ENCODE peak calls at places on chromosomes 12 and 14, in four cellular contexts. N is cardiac muscle cell, H is OCI-LY7, R is astrocyte of the spinal cord. I is an unnamed sample.

GRCh38 chr14:24392327-24393098 is 6.3 kb upstream of the NYNRIN start:
- DNase-seq in N (peak), R (peak), H (no peak), I (no peak)

GRCh38 chr14:93012516-93013367 is 89.8 kb downstream of the CHGA start:
- DNase-seq in N (no peak), R (no peak), H (no peak), I (no peak)

GRCh38 chr12:83465632-83466031 is 778.9 kb downstream of the TMTC2 start:
- DNase-seq in H (no peak), N (no peak), R (no peak), I (no peak)

GRCh38 chr12:52050116-52050770 is 999 bp upstream of the NR4A1 start:
- DNase-seq in R (peak), H (peak), N (peak), I (no peak)

GRCh38 chr12:112750971-112751370 is 40.6 kb upstream of the RPH3A start:
- DNase-seq in H (no peak), N (no peak), R (no peak), I (no peak)

GRCh38 chr14:100239840-100240724 is 1.1 kb downstream of the YY1 start:
- DNase-seq in H (peak), R (peak), N (peak), I (peak)

GRCh38 chr12:14952295-14952995 is 9.0 kb downstream of the ARHGDIB start:
- DNase-seq in H (peak), R (peak), N (peak), I (no peak)

GRCh38 chr14:91424813-91425719 is 7.4 kb upstream of the CCDC88C start:
- DNase-seq in N (peak), H (no peak), R (no peak), I (no peak)

GRCh38 chr12:40693503-40693863 is 1.2 kb downstream of the CNTN1 start:
- DNase-seq in R (peak), H (no peak), N (no peak), I (peak)

GRCh38 chr12:118350908-118351592 is 21.7 kb downstream of the TAOK3 start:
- DNase-seq in H (no peak), N (no peak), R (no peak), I (no peak)

GRCh38 chr12:53098354-53098981 is 1.0 kb downstream of the IGFBP6 start:
- DNase-seq in R (peak), N (peak), H (no peak), I (no peak)

GRCh38 chr14:92759300-92759678 is 10.9 kb upstream of the LGMN start:
- DNase-seq in N (peak), H (peak), R (peak), I (peak)

GRCh38 chr14:35384386-35385041 is 20.0 kb downstream of the NFKBIA start:
- DNase-seq in R (peak), N (peak), H (no peak), I (no peak)
- TF ChIP-seq CTCF in R (peak), N (peak), H (no peak), I (no peak)

GRCh38 chr12:55743131-55743921 is 404 bp downstream of the GDF11 start:
- DNase-seq in R (peak), H (peak), N (peak), I (peak)
- TF ChIP-seq CTCF in R (peak), H (peak), N (peak), I (no peak)

GRCh38 chr12:62603811-62604098 is 137.1 kb downstream of the MON2 start:
- DNase-seq in H (no peak), R (no peak), N (no peak), I (no peak)

GRCh38 chr12:62601765-62602444 is 135.3 kb downstream of the MON2 start:
- DNase-seq in R (no peak), N (no peak), H (peak), I (no peak)

GRCh38 chr12:62602445-62603060 is 135.9 kb downstream of the MON2 start:
- DNase-seq in N (peak), R (peak), H (peak), I (peak)

GRCh38 chr12:62604373-62604772 is 137.7 kb downstream of the MON2 start:
- DNase-seq in R (no peak), H (no peak), N (no peak), I (no peak)

DNA sequence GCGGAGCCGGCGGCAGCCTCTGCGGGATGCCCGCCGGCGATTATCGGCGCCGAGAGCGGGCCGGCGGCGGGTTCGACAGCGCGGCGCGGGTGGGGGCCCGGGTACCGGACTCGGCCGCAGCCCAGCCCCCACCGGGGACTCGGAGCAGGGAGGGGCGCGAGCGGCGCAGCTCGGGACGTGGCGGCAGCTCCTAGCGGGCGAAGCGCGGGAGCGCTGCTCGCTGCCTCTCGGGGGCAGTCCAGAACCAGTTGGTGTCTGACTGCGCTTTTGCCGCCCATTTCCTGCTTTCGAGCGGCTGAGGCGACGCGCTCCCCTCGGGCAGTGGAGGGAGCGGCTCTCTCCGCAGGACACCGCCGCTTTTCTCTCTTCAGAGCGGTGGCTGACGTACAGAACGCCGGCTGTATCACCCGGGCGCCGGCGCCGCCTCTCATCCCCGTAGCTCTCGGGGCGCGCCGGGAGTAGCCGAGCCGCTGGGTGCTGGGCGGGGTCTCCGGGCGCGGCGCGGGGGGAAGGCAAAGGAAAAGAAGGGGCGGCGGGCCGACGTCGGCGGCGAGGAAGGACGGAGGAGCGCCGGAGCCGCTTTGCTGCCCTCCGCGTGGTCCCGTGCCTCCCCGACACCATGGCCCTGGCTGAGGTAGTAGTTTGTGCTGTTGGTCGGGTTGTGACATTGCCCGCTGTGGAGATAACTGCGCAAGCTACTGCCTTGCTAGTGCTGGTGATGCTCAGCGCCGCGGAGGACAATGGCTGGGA is 136.6 kb downstream of the MON2 start:
- DNase-seq in R (peak), H (peak), N (peak), I (peak)
- TF ChIP-seq CTCF in R (peak), H (peak), N (peak), I (peak)

GRCh38 chr14:65940056-65940735 is 527.7 kb downstream of the FUT8 start:
- DNase-seq in R (no peak), N (no peak), H (peak), I (peak)
- TF ChIP-seq CTCF in R (no peak), N (no peak), H (peak), I (peak)

GRCh38 chr12:109995703-109996482 is at the start of gene GIT2:
- DNase-seq in H (peak), R (peak), N (peak), I (peak)
- TF ChIP-seq CTCF in H (peak), R (no peak), N (no peak), I (no peak)

GRCh38 chr12:74317741-74318140 is 219.9 kb upstream of the ATXN7L3B start:
- DNase-seq in H (no peak), N (no peak), R (no peak), I (no peak)

GRCh38 chr12:74322792-74323191 is 214.8 kb upstream of the ATXN7L3B start:
- DNase-seq in R (no peak), N (no peak), H (no peak), I (no peak)

GRCh38 chr12:74321381-74321780 is 216.3 kb upstream of the ATXN7L3B start:
- DNase-seq in H (no peak), N (no peak), R (no peak), I (no peak)

DNA sequence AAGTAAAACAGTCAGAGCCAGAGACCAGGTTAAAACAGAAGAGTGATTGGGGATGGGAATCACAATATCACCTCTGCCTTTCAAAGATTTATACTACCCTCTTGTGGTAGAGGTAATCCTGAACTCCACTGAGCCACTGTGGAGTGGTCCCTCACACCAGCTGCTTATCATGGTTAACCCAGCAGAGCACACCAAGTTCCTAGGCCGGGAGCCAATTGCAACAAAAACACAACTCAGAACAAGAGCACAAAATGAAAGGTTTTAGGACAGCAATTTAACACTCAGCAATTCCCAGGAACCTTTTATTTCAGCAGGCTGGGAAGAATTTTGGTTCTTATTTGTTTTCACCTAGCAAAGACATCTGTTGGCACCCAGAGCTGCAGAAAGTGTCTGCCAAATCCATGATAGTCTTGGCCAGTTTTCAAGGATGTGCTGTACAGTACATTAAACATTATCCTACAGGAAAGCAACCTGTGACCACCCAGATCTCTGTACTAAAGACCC is 220.5 kb upstream of the ATXN7L3B start:
- DNase-seq in N (peak), H (peak), R (peak), I (peak)
- TF ChIP-seq CTCF in N (peak), H (peak), R (peak), I (peak)

DNA sequence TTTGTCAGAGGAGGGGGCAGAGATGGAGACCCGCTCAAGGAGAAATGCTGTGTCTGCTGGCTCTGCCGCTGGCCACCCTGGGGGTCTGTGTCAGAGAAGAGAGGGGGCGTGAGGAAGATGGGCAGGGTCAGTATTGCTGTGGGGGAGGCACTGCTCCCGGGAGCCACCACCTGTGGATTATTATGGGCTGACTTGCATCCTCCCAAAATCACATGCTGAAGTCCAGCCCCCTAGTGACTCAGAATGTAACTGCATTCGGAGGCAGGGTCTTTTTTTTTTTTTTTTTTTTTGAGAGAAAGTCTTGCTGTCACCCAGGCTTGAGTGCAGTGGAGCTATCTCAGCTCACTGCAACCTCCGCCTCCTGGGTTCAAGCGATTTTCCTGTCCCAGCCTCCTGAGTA is 12.3 kb downstream of the ABCD4 start:
- DNase-seq in N (peak), R (peak), H (peak), I (peak)
- TF ChIP-seq CTCF in N (peak), R (peak), H (peak), I (peak)